ENCODE peak calls at places on chromosomes 16 and 17, in five cellular contexts. One of them, this sample, is unnamed.

GRCh38 chr17:41013606-41014005 is 4.7 kb upstream of the KRTAP3-1 start:
- DNase-seq in A549: no peak
- DNase-seq in RWPE1: no peak
- DNase-seq in stimulated activated CD4-positive, alpha-beta T cell treated with anti-CD3 and anti-CD28 coated beads, Interleukin-2, amount 100 ng/mL, for 24 hours: no peak
- DNase-seq in NCI-H2029 treated with DMSO at 0.1 percent for 48 hours: no peak
- DNase-seq in this sample: no peak

GRCh38 chr17:81665205-81666091 is 957 bp downstream of the OXLD1 start:
- DNase-seq in A549: peak
- DNase-seq in RWPE1: peak
- DNase-seq in stimulated activated CD4-positive, alpha-beta T cell treated with anti-CD3 and anti-CD28 coated beads, Interleukin-2, amount 100 ng/mL, for 24 hours: peak
- DNase-seq in NCI-H2029 treated with DMSO at 0.1 percent for 48 hours: no peak
- DNase-seq in this sample: no peak

GRCh38 chr16:48452991-48453760 is 68.0 kb upstream of the SIAH1 start:
- DNase-seq in A549: no peak
- DNase-seq in RWPE1: no peak
- DNase-seq in stimulated activated CD4-positive, alpha-beta T cell treated with anti-CD3 and anti-CD28 coated beads, Interleukin-2, amount 100 ng/mL, for 24 hours: no peak
- DNase-seq in NCI-H2029 treated with DMSO at 0.1 percent for 48 hours: no peak
- DNase-seq in this sample: no peak

GRCh38 chr16:85856054-85856453 is 42.9 kb upstream of the IRF8 start:
- DNase-seq in A549: no peak
- DNase-seq in RWPE1: no peak
- DNase-seq in stimulated activated CD4-positive, alpha-beta T cell treated with anti-CD3 and anti-CD28 coated beads, Interleukin-2, amount 100 ng/mL, for 24 hours: peak
- DNase-seq in NCI-H2029 treated with DMSO at 0.1 percent for 48 hours: no peak
- DNase-seq in this sample: no peak

GRCh38 chr16:83843657-83844056 is 35.9 kb downstream of the HSBP1 start:
- DNase-seq in A549: no peak
- DNase-seq in RWPE1: no peak
- DNase-seq in stimulated activated CD4-positive, alpha-beta T cell treated with anti-CD3 and anti-CD28 coated beads, Interleukin-2, amount 100 ng/mL, for 24 hours: no peak
- DNase-seq in NCI-H2029 treated with DMSO at 0.1 percent for 48 hours: no peak
- DNase-seq in this sample: no peak

GRCh38 chr16:66250686-66251405 is 115.6 kb upstream of the CDH5 start:
- DNase-seq in A549: no peak
- DNase-seq in RWPE1: no peak
- DNase-seq in stimulated activated CD4-positive, alpha-beta T cell treated with anti-CD3 and anti-CD28 coated beads, Interleukin-2, amount 100 ng/mL, for 24 hours: no peak
- DNase-seq in NCI-H2029 treated with DMSO at 0.1 percent for 48 hours: no peak
- DNase-seq in this sample: no peak

GRCh38 chr17:5631958-5632357 is 47.6 kb upstream of the NLRP1 start:
- DNase-seq in A549: no peak
- DNase-seq in RWPE1: no peak
- DNase-seq in stimulated activated CD4-positive, alpha-beta T cell treated with anti-CD3 and anti-CD28 coated beads, Interleukin-2, amount 100 ng/mL, for 24 hours: no peak
- DNase-seq in NCI-H2029 treated with DMSO at 0.1 percent for 48 hours: no peak
- DNase-seq in this sample: no peak

GRCh38 chr16:37511-37910 is 15.9 kb downstream of the POLR3K start:
- DNase-seq in A549: no peak
- DNase-seq in RWPE1: no peak
- DNase-seq in stimulated activated CD4-positive, alpha-beta T cell treated with anti-CD3 and anti-CD28 coated beads, Interleukin-2, amount 100 ng/mL, for 24 hours: no peak
- DNase-seq in NCI-H2029 treated with DMSO at 0.1 percent for 48 hours: no peak
- DNase-seq in this sample: no peak

GRCh38 chr16:83853834-83854233 is 45.1 kb upstream of the MLYCD start:
- DNase-seq in A549: no peak
- DNase-seq in RWPE1: no peak
- DNase-seq in stimulated activated CD4-positive, alpha-beta T cell treated with anti-CD3 and anti-CD28 coated beads, Interleukin-2, amount 100 ng/mL, for 24 hours: no peak
- DNase-seq in NCI-H2029 treated with DMSO at 0.1 percent for 48 hours: no peak
- DNase-seq in this sample: no peak

GRCh38 chr16:70659546-70659945 is 13.2 kb downstream of the IL34 start:
- DNase-seq in A549: no peak
- DNase-seq in RWPE1: no peak
- DNase-seq in stimulated activated CD4-positive, alpha-beta T cell treated with anti-CD3 and anti-CD28 coated beads, Interleukin-2, amount 100 ng/mL, for 24 hours: no peak
- DNase-seq in NCI-H2029 treated with DMSO at 0.1 percent for 48 hours: no peak
- DNase-seq in this sample: no peak

GRCh38 chr16:67939507-67940435 is 3.1 kb upstream of the PSMB10 start:
- DNase-seq in A549: no peak
- DNase-seq in RWPE1: no peak
- DNase-seq in stimulated activated CD4-positive, alpha-beta T cell treated with anti-CD3 and anti-CD28 coated beads, Interleukin-2, amount 100 ng/mL, for 24 hours: peak
- DNase-seq in NCI-H2029 treated with DMSO at 0.1 percent for 48 hours: no peak
- DNase-seq in this sample: peak

GRCh38 chr16:57166951-57167350 is 18.9 kb downstream of the PSME3IP1 start:
- DNase-seq in A549: no peak
- DNase-seq in RWPE1: no peak
- DNase-seq in stimulated activated CD4-positive, alpha-beta T cell treated with anti-CD3 and anti-CD28 coated beads, Interleukin-2, amount 100 ng/mL, for 24 hours: no peak
- DNase-seq in NCI-H2029 treated with DMSO at 0.1 percent for 48 hours: no peak
- DNase-seq in this sample: no peak

GRCh38 chr17:30586818-30587595 is 109.8 kb downstream of the GOSR1 start:
- DNase-seq in A549: peak
- DNase-seq in RWPE1: peak
- DNase-seq in stimulated activated CD4-positive, alpha-beta T cell treated with anti-CD3 and anti-CD28 coated beads, Interleukin-2, amount 100 ng/mL, for 24 hours: no peak
- DNase-seq in NCI-H2029 treated with DMSO at 0.1 percent for 48 hours: no peak
- DNase-seq in this sample: no peak

GRCh38 chr16:720990-721764 is at the start of gene ANTKMT:
- DNase-seq in A549: peak
- DNase-seq in RWPE1: peak
- DNase-seq in stimulated activated CD4-positive, alpha-beta T cell treated with anti-CD3 and anti-CD28 coated beads, Interleukin-2, amount 100 ng/mL, for 24 hours: peak
- DNase-seq in NCI-H2029 treated with DMSO at 0.1 percent for 48 hours: peak
- DNase-seq in this sample: peak

GRCh38 chr17:15451681-15452080 is 15.7 kb downstream of the CDRT4 start:
- DNase-seq in A549: no peak
- DNase-seq in RWPE1: no peak
- DNase-seq in stimulated activated CD4-positive, alpha-beta T cell treated with anti-CD3 and anti-CD28 coated beads, Interleukin-2, amount 100 ng/mL, for 24 hours: no peak
- DNase-seq in NCI-H2029 treated with DMSO at 0.1 percent for 48 hours: no peak
- DNase-seq in this sample: no peak

GRCh38 chr17:80891096-80892018 is 100.3 kb upstream of the CHMP6 start:
- DNase-seq in A549: peak
- DNase-seq in RWPE1: peak
- DNase-seq in stimulated activated CD4-positive, alpha-beta T cell treated with anti-CD3 and anti-CD28 coated beads, Interleukin-2, amount 100 ng/mL, for 24 hours: peak
- DNase-seq in NCI-H2029 treated with DMSO at 0.1 percent for 48 hours: no peak
- DNase-seq in this sample: peak

GRCh38 chr17:76261421-76262215 is 3.5 kb upstream of the UBALD2 start:
- DNase-seq in A549: no peak
- DNase-seq in RWPE1: no peak
- DNase-seq in stimulated activated CD4-positive, alpha-beta T cell treated with anti-CD3 and anti-CD28 coated beads, Interleukin-2, amount 100 ng/mL, for 24 hours: no peak
- DNase-seq in NCI-H2029 treated with DMSO at 0.1 percent for 48 hours: no peak
- DNase-seq in this sample: no peak

GRCh38 chr17:64687959-64688358 is 25.9 kb upstream of the SMURF2 start:
- DNase-seq in A549: no peak
- DNase-seq in RWPE1: peak
- DNase-seq in stimulated activated CD4-positive, alpha-beta T cell treated with anti-CD3 and anti-CD28 coated beads, Interleukin-2, amount 100 ng/mL, for 24 hours: no peak
- DNase-seq in NCI-H2029 treated with DMSO at 0.1 percent for 48 hours: no peak
- DNase-seq in this sample: no peak

GRCh38 chr17:40373324-40373723 is 8.8 kb upstream of the GJD3 start:
- DNase-seq in A549: no peak
- DNase-seq in RWPE1: no peak
- DNase-seq in stimulated activated CD4-positive, alpha-beta T cell treated with anti-CD3 and anti-CD28 coated beads, Interleukin-2, amount 100 ng/mL, for 24 hours: no peak
- DNase-seq in NCI-H2029 treated with DMSO at 0.1 percent for 48 hours: no peak
- DNase-seq in this sample: no peak

GRCh38 chr16:3492356-3492755 is 2.9 kb downstream of the C16orf90 start:
- DNase-seq in A549: no peak
- DNase-seq in RWPE1: no peak
- DNase-seq in stimulated activated CD4-positive, alpha-beta T cell treated with anti-CD3 and anti-CD28 coated beads, Interleukin-2, amount 100 ng/mL, for 24 hours: no peak
- DNase-seq in NCI-H2029 treated with DMSO at 0.1 percent for 48 hours: no peak
- DNase-seq in this sample: no peak

GRCh38 chr17:2483084-2483483 is 28.6 kb downstream of the METTL16 start:
- DNase-seq in A549: no peak
- DNase-seq in RWPE1: no peak
- DNase-seq in stimulated activated CD4-positive, alpha-beta T cell treated with anti-CD3 and anti-CD28 coated beads, Interleukin-2, amount 100 ng/mL, for 24 hours: no peak
- DNase-seq in NCI-H2029 treated with DMSO at 0.1 percent for 48 hours: no peak
- DNase-seq in this sample: no peak

GRCh38 chr16:48608871-48609452 is 1.0 kb downstream of the N4BP1 start:
- DNase-seq in A549: no peak
- DNase-seq in RWPE1: no peak
- DNase-seq in stimulated activated CD4-positive, alpha-beta T cell treated with anti-CD3 and anti-CD28 coated beads, Interleukin-2, amount 100 ng/mL, for 24 hours: no peak
- DNase-seq in NCI-H2029 treated with DMSO at 0.1 percent for 48 hours: no peak
- DNase-seq in this sample: no peak

GRCh38 chr17:37648555-37648954 is 5.3 kb upstream of the DDX52 start:
- DNase-seq in A549: no peak
- DNase-seq in RWPE1: peak
- DNase-seq in stimulated activated CD4-positive, alpha-beta T cell treated with anti-CD3 and anti-CD28 coated beads, Interleukin-2, amount 100 ng/mL, for 24 hours: no peak
- DNase-seq in NCI-H2029 treated with DMSO at 0.1 percent for 48 hours: no peak
- DNase-seq in this sample: no peak

GRCh38 chr17:4175921-4176802 is 33.2 kb downstream of the CYB5D2 start:
- DNase-seq in A549: no peak
- DNase-seq in RWPE1: no peak
- DNase-seq in stimulated activated CD4-positive, alpha-beta T cell treated with anti-CD3 and anti-CD28 coated beads, Interleukin-2, amount 100 ng/mL, for 24 hours: peak
- DNase-seq in NCI-H2029 treated with DMSO at 0.1 percent for 48 hours: no peak
- DNase-seq in this sample: peak

GRCh38 chr16:57564571-57565270 is 22.3 kb downstream of the ADGRG5 start:
- DNase-seq in A549: no peak
- DNase-seq in RWPE1: peak
- DNase-seq in stimulated activated CD4-positive, alpha-beta T cell treated with anti-CD3 and anti-CD28 coated beads, Interleukin-2, amount 100 ng/mL, for 24 hours: no peak
- DNase-seq in NCI-H2029 treated with DMSO at 0.1 percent for 48 hours: no peak
- DNase-seq in this sample: no peak

GRCh38 chr16:70158261-70158939 is 15.2 kb upstream of the CLEC18C start:
- DNase-seq in A549: peak
- DNase-seq in RWPE1: no peak
- DNase-seq in stimulated activated CD4-positive, alpha-beta T cell treated with anti-CD3 and anti-CD28 coated beads, Interleukin-2, amount 100 ng/mL, for 24 hours: no peak
- DNase-seq in NCI-H2029 treated with DMSO at 0.1 percent for 48 hours: no peak
- DNase-seq in this sample: no peak

GRCh38 chr17:32876414-32877163 is at the start of gene MYO1D:
- DNase-seq in A549: peak
- DNase-seq in RWPE1: peak
- DNase-seq in stimulated activated CD4-positive, alpha-beta T cell treated with anti-CD3 and anti-CD28 coated beads, Interleukin-2, amount 100 ng/mL, for 24 hours: peak
- DNase-seq in NCI-H2029 treated with DMSO at 0.1 percent for 48 hours: no peak
- DNase-seq in this sample: peak

GRCh38 chr17:35486920-35487727 is 38.6 kb upstream of the SLFN13 start:
- DNase-seq in A549: no peak
- DNase-seq in RWPE1: peak
- DNase-seq in stimulated activated CD4-positive, alpha-beta T cell treated with anti-CD3 and anti-CD28 coated beads, Interleukin-2, amount 100 ng/mL, for 24 hours: peak
- DNase-seq in NCI-H2029 treated with DMSO at 0.1 percent for 48 hours: no peak
- DNase-seq in this sample: peak

GRCh38 chr17:8123695-8124349 is at the start of gene HES7:
- DNase-seq in A549: peak
- DNase-seq in RWPE1: peak
- DNase-seq in stimulated activated CD4-positive, alpha-beta T cell treated with anti-CD3 and anti-CD28 coated beads, Interleukin-2, amount 100 ng/mL, for 24 hours: no peak
- DNase-seq in NCI-H2029 treated with DMSO at 0.1 percent for 48 hours: no peak
- DNase-seq in this sample: peak

GRCh38 chr17:63963123-63963522 is 9.6 kb downstream of the SCN4A start:
- DNase-seq in A549: no peak
- DNase-seq in RWPE1: no peak
- DNase-seq in stimulated activated CD4-positive, alpha-beta T cell treated with anti-CD3 and anti-CD28 coated beads, Interleukin-2, amount 100 ng/mL, for 24 hours: no peak
- DNase-seq in NCI-H2029 treated with DMSO at 0.1 percent for 48 hours: no peak
- DNase-seq in this sample: no peak